ENCODE peak calls at places on chromosomes 12 and 14, in eight cellular contexts. E is spleen, J is HCT116, W is ovary, F is esophagus squamous epithelium, S is GM12891, V is body of pancreas, Z is endothelial cell of umbilical vein. C is an unnamed sample.

GRCh38 chr14:67464377-67464776 is 24.1 kb downstream of the TMEM229B start:
- DNase-seq in F (no peak), V (no peak), S (no peak), E (no peak), J (no peak), Z (no peak), W (no peak), C (no peak)

GRCh38 chr12:27343255-27344000 is 10.8 kb downstream of the BMAL2 start:
- DNase-seq in E (no peak), J (no peak), W (no peak), F (no peak), Z (peak), S (no peak), V (no peak), C (peak)

GRCh38 chr12:124053855-124054254 is 80.8 kb downstream of the ZNF664 start:
- DNase-seq in E (no peak), J (peak), F (no peak), V (peak), W (peak), S (no peak), Z (peak), C (no peak)

GRCh38 chr12:96237465-96238077 is 43.4 kb downstream of the ELK3 start:
- DNase-seq in V (peak), S (no peak), J (no peak), E (peak), W (peak), F (no peak), Z (peak), C (peak)

GRCh38 chr12:24479131-24479530 is 469.8 kb downstream of the BCAT1 start:
- DNase-seq in Z (no peak), E (no peak), W (no peak), F (no peak), S (no peak), J (no peak), V (no peak), C (no peak)

GRCh38 chr12:66637693-66638301 is 41.1 kb downstream of the GRIP1 start:
- DNase-seq in V (no peak), J (no peak), W (no peak), Z (no peak), F (no peak), E (no peak), S (no peak), C (no peak)

GRCh38 chr12:63068857-63069442 is 82.1 kb downstream of the AVPR1A start:
- DNase-seq in W (no peak), Z (peak), V (peak), F (no peak), S (no peak), J (peak), E (no peak), C (no peak)

GRCh38 chr12:13044859-13045384 is 741 bp downstream of the FAM234B start:
- DNase-seq in S (no peak), F (no peak), Z (peak), V (no peak), E (no peak), J (no peak), W (no peak), C (peak)

DNA sequence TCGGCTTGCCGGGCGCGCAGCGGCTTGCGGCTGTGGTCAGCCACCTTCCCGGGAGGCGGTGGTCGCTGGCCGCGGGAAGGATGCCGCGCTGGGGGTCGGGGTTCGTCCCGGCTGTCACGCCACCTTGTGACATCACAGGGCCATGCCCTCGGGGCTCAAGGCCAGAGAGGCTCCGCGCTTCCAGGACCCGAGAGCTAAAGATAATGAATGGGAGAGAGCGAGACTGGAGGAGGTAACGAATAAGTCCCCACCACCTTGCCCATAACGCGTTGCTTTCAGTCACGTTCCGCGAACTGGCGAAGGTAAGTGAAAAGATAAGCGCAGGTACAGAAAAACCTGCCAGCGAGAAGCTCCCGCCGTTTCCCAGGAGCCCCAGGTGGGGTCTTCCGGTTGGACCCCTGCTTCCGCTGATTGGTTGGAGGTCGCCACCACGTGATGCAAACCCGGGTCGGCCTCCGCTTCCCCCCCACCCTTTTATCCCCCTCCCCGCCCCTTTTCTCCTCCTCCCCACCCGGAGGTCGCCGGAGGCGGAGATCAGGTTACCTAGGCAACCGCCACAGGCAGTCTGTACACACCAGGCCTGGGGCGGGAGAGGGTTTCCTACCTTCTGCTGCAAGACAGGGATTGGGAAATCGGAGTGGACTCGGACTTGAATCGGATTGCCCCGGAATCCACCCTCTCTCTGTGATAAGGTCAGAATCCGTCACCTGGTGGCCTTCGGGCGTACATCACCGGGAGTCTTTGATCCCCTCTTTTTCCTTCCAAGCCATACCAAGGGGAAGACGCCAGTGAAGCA is at the start of gene LRRC9:
- DNase-seq in J (no peak), W (peak), V (peak), Z (no peak), S (no peak), F (no peak), E (peak), C (no peak)
- TF ChIP-seq POLR2A in J (no peak), W (no peak), V (no peak), Z (no peak), S (no peak), F (no peak), E (no peak), C (no peak)

DNA sequence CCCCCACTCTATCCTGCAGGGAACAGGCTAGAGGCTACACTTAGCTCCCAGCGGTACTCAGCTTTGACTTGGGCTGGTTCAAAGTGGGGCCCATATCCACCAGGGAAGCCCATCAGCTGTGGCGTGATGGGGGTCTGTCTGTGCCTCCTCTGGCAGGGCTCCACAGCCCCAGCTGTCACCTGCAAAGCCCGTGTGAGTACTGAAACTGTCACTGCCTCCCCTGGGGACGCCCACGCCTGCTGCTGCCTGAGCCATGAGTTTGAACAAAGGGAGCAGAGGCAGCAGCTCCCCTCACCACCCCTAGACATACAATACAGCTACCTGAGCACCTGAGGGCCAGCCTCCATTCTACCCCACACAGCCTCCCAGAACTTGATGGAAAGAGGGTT is 5.0 kb downstream of the REM2 start:
- DNase-seq in V (no peak), J (no peak), W (no peak), Z (no peak), S (no peak), E (peak), F (no peak), C (no peak)
- TF ChIP-seq POLR2A in V (no peak), J (no peak), W (no peak), Z (no peak), S (peak), E (no peak), F (no peak), C (no peak)

GRCh38 chr14:69713127-69713800 is 53.7 kb upstream of the SRSF5 start:
- DNase-seq in F (no peak), V (peak), Z (peak), J (no peak), W (no peak), S (no peak), E (no peak), C (no peak)

GRCh38 chr14:69716483-69717187 is 50.3 kb upstream of the SRSF5 start:
- DNase-seq in F (no peak), E (no peak), J (no peak), V (no peak), S (no peak), W (no peak), Z (peak), C (peak)

GRCh38 chr14:69712637-69713088 is 54.3 kb upstream of the SRSF5 start:
- DNase-seq in S (no peak), E (peak), F (no peak), W (no peak), Z (peak), V (peak), J (no peak), C (no peak)

GRCh38 chr14:69713976-69714716 is 52.8 kb upstream of the SRSF5 start:
- DNase-seq in W (no peak), J (no peak), V (no peak), E (no peak), S (no peak), Z (peak), F (no peak), C (no peak)

DNA sequence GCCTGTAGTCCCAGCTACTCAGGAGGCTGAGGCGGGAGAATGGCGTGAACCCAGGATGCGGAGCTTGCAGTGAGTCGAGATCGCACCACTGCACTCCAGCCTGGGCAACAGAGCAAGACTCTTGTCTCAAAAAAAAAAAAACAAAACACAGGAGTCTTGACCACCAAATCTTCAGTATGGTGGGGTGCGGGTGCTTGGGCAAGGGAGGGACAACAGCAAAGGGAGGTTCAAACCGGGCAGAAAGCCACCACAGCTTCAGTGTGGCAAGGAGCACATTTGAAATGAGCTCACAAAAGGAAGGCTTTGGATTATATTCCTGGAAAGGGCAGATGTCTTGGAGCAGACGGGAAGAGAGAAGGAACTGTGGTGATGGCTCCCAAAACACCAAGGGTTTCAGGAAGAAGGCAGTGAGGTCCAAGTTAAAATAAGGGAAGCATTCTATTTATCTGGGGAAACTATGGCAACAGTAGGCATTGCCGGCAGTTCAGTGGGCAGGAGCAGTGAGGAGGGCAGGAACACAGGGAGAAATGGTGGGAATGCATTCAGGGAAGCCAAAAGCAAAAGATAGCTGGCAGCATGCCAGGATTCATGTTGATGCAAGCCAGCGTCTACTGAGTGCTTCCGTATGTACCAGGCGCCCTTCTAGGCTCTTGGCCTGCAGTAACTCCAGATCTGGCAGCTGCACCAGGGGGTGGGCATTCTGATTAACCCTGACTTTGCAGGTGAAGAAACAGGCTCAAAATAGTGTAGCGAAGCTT is 51.0 kb upstream of the SRSF5 start:
- DNase-seq in F (no peak), V (peak), J (no peak), E (no peak), Z (peak), S (no peak), W (peak), C (no peak)
- TF ChIP-seq POLR2A in F (no peak), V (no peak), J (no peak), E (no peak), Z (no peak), S (peak), W (no peak), C (no peak)

DNA sequence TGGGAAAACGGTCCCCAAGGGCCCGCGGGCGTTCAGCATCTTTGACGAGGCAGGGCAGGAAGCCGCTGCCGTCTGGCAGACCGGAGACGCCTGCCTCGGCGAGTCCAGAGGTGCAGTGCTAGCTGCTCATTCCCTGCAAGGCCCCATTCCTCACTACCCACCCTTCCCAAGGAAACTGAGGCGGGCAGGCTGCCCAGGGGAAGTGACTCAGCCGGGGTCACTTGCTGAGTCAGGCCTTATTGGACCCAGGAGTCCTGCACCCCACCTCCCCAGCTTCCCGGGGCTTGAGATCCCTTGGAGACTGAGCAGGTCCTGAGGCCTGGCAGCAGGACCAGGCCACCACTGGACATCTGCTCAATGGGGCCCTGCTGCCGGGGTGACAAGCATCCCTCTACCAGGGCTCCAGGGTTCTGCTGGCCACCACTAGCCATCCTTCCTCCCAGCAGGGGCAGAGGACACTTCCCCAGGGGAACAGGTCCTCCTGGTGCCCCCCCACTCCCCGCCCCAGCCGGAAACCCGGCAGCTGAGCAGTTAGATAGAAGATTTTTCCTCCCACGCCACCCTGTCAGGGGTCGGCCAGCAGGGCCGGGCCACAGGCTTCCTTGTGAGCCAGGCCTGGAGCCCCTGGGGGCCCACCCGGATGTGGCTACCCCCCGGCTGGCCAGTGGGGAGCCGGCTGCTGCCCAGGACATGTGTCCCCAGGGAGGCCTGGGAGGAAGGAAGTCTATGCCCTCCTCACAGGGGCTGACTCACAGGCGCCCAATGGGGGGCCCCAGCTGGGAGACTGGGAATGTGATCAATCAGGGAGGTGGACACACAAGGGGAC is 3.9 kb downstream of the SH2B3 start:
- DNase-seq in F (no peak), E (peak), W (peak), V (peak), Z (peak), S (no peak), J (no peak), C (peak)
- TF ChIP-seq POLR2A in F (no peak), E (no peak), W (no peak), V (no peak), Z (no peak), S (no peak), J (no peak), C (no peak)

GRCh38 chr12:54279632-54280400 is at the start of gene CBX5:
- DNase-seq in Z (peak), V (peak), S (peak), W (peak), F (peak), E (peak), J (peak), C (peak)

GRCh38 chr12:54276368-54276767 is 3.6 kb downstream of the CBX5 start:
- DNase-seq in J (no peak), S (no peak), F (no peak), V (no peak), W (no peak), E (no peak), Z (peak), C (no peak)

GRCh38 chr12:54279227-54279631 is 693 bp downstream of the CBX5 start:
- DNase-seq in J (no peak), F (no peak), V (no peak), W (no peak), Z (no peak), E (no peak), S (no peak), C (no peak)

GRCh38 chr12:54280401-54281260 is at the start of gene HNRNPA1:
- DNase-seq in S (peak), V (peak), Z (peak), F (peak), E (peak), W (peak), J (peak), C (peak)

DNA sequence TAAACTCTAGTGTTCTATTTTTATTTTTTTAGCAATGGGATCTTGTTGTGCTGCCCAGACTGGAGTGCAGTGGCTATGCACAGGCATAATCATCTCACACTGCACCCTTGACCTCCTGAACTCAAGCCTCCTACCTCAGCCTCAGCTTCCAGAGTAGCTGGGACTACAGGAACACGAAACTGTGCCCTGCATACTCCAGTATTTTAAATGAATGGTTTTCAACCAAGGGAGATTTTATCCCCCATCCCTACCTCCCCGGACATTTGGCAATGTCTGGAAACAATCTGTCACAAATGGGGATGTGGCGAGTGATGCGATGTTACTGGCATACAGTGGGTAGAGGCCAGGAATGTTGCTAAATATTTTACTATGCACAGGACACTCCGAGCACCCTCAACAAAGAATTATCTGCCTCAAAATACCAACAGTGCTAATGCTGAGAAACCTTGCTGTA is 2.1 kb downstream of the CBX5 start:
- DNase-seq in S (no peak), Z (no peak), E (no peak), V (no peak), J (no peak), W (no peak), F (no peak), C (no peak)
- TF ChIP-seq POLR2A in S (peak), Z (no peak), E (no peak), V (no peak), J (no peak), W (no peak), F (no peak), C (no peak)

C was measured in H54.